ENCODE peak calls at places on chromosomes 12 and 14, in six cellular contexts. J, Z, N, D, H and R are unnamed samples.

GRCh38 chr14:67505254-67505653 is 16.7 kb upstream of the TMEM229B start:
- DNase-seq in J (no peak), Z (no peak), N (no peak), D (no peak), H (no peak), R (no peak)

GRCh38 chr14:100841445-100842403 is 15.8 kb downstream of the MEG3 start:
- DNase-seq in J (peak; percentile 34), Z (no peak), N (no peak), D (no peak), H (peak; percentile 44), R (no peak)

GRCh38 chr12:85509857-85510256 is 229.8 kb downstream of the ALX1 start:
- DNase-seq in J (no peak), Z (peak; percentile 41), N (no peak), D (peak; percentile 75), H (no peak), R (no peak)

GRCh38 chr12:114679452-114679875 is 4.5 kb downstream of the TBX3 start:
- DNase-seq in J (no peak), Z (no peak), N (no peak), D (peak; percentile 80), H (no peak), R (no peak)

GRCh38 chr14:94401083-94401482 is 12.7 kb upstream of the SERPINA1 start:
- DNase-seq in J (no peak), Z (no peak), N (no peak), D (no peak), H (no peak), R (no peak)

GRCh38 chr14:75374911-75375310 is 52.9 kb upstream of the JDP2 start:
- DNase-seq in J (no peak), Z (no peak), N (no peak), D (no peak), H (no peak), R (no peak)

GRCh38 chr12:68559984-68560822 is 50.5 kb upstream of the RAP1B start:
- DNase-seq in J (no peak), Z (no peak), N (no peak), D (peak; percentile 73), H (peak; percentile 68), R (peak; percentile 21)

GRCh38 chr12:102879-103168 is 36.3 kb downstream of the IQSEC3 start:
- DNase-seq in J (no peak), Z (no peak), N (no peak), D (no peak), H (no peak), R (no peak)

GRCh38 chr12:4120316-4120920 is 153.1 kb upstream of the CCND2 start:
- DNase-seq in J (no peak), Z (no peak), N (no peak), D (no peak), H (no peak), R (peak; percentile 10)

GRCh38 chr12:117470804-117471203 is 109.4 kb upstream of the NOS1 start:
- DNase-seq in J (no peak), Z (no peak), N (no peak), D (peak; percentile 64), H (no peak), R (no peak)

GRCh38 chr12:108457006-108457733 is 57.9 kb upstream of the FICD start:
- DNase-seq in J (no peak), Z (peak; percentile 65), N (peak; percentile 9), D (peak; percentile 79), H (no peak), R (no peak)

GRCh38 chr14:28020112-28020511 is 746.5 kb upstream of the FOXG1 start:
- DNase-seq in J (no peak), Z (no peak), N (no peak), D (no peak), H (no peak), R (no peak)

GRCh38 chr14:60222820-60223219 is 26.2 kb upstream of the PPM1A start:
- DNase-seq in J (peak; percentile 43), Z (no peak), N (peak; percentile 97), D (no peak), H (peak; percentile 81), R (no peak)

GRCh38 chr12:4197922-4198763 is 75.4 kb upstream of the CCND2 start:
- DNase-seq in J (no peak), Z (no peak), N (no peak), D (no peak), H (no peak), R (no peak)

GRCh38 chr12:130547480-130548155 is 168.5 kb downstream of the RIMBP2 start:
- DNase-seq in J (no peak), Z (no peak), N (no peak), D (no peak), H (no peak), R (no peak)

GRCh38 chr12:70891059-70891632 is 29.4 kb downstream of the PTPRR start:
- DNase-seq in J (no peak), Z (no peak), N (no peak), D (no peak), H (no peak), R (no peak)

GRCh38 chr14:59787045-59787674 is 83.4 kb downstream of the RTN1 start:
- DNase-seq in J (no peak), Z (no peak), N (no peak), D (peak; percentile 67), H (no peak), R (no peak)

GRCh38 chr12:68097386-68097785 is 62.2 kb downstream of the IFNG start:
- DNase-seq in J (no peak), Z (no peak), N (no peak), D (no peak), H (no peak), R (no peak)

GRCh38 chr12:34600592-34601462 is 578.5 kb downstream of the ALG10 start:
- DNase-seq in J (peak; percentile 26), Z (no peak), N (no peak), D (no peak), H (peak; percentile 24), R (no peak)

GRCh38 chr14:70916776-70917175 is 9.5 kb downstream of the PCNX1 start:
- DNase-seq in J (no peak), Z (no peak), N (no peak), D (no peak), H (no peak), R (no peak)

GRCh38 chr14:70919774-70920173 is 12.5 kb downstream of the PCNX1 start:
- DNase-seq in J (no peak), Z (no peak), N (peak; percentile 25), D (no peak), H (no peak), R (no peak)

GRCh38 chr14:70921669-70922068 is 14.4 kb downstream of the PCNX1 start:
- DNase-seq in J (no peak), Z (no peak), N (no peak), D (no peak), H (no peak), R (no peak)

GRCh38 chr14:70917633-70918032 is 10.4 kb downstream of the PCNX1 start:
- DNase-seq in J (no peak), Z (no peak), N (no peak), D (no peak), H (no peak), R (no peak)

GRCh38 chr14:70920608-70921007 is 13.3 kb downstream of the PCNX1 start:
- DNase-seq in J (no peak), Z (no peak), N (no peak), D (no peak), H (no peak), R (no peak)
- H3K4me1 ChIP-seq in J (no peaks in the 10 kb centered on the region), Z (no peaks in the 10 kb centered on the region), N (peaks cover 10% of the 10 kb centered on the region), D (no peaks in the 10 kb centered on the region), H (peaks cover 3% of the 10 kb centered on the region), R (no peaks in the 10 kb centered on the region)

GRCh38 chr12:65656156-65656885 is 168.0 kb upstream of the HMGA2 start:
- DNase-seq in J (no peak), Z (no peak), N (no peak), D (no peak), H (no peak), R (no peak)

GRCh38 chr12:65654230-65654629 is 170.1 kb upstream of the HMGA2 start:
- DNase-seq in J (no peak), Z (no peak), N (peak; percentile 29), D (no peak), H (no peak), R (no peak)

GRCh38 chr12:65651060-65651459 is 173.2 kb upstream of the HMGA2 start:
- DNase-seq in J (no peak), Z (no peak), N (no peak), D (no peak), H (no peak), R (no peak)

GRCh38 chr12:65655074-65655493 is 169.2 kb upstream of the HMGA2 start:
- DNase-seq in J (no peak), Z (no peak), N (no peak), D (no peak), H (no peak), R (no peak)

DNA sequence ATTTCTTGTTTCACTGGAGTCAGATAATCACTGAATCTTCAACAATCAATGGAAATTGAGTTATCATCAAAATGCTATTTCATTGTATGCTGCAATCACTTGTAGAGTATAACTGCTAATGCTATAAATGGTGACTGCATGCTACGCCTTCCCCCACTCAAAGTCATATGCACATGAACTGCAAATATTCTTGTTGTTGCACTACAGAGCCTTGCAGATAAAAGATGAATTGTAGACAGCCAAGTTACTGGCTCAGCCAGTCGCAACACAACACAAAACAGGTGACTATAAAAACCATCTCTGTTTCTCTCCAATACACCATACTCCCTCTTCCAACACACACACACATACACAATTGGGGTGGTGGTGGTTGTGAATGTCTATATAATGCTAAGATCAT is 171.0 kb upstream of the HMGA2 start:
- DNase-seq in J (no peak), Z (no peak), N (no peak), D (no peak), H (no peak), R (no peak)
- H3K4me1 ChIP-seq in J (peaks cover 8% of the 10 kb centered on the region), Z (no peaks in the 10 kb centered on the region), N (no peaks in the 10 kb centered on the region), D (no peaks in the 10 kb centered on the region), H (no peaks in the 10 kb centered on the region), R (no peaks in the 10 kb centered on the region)

DNA sequence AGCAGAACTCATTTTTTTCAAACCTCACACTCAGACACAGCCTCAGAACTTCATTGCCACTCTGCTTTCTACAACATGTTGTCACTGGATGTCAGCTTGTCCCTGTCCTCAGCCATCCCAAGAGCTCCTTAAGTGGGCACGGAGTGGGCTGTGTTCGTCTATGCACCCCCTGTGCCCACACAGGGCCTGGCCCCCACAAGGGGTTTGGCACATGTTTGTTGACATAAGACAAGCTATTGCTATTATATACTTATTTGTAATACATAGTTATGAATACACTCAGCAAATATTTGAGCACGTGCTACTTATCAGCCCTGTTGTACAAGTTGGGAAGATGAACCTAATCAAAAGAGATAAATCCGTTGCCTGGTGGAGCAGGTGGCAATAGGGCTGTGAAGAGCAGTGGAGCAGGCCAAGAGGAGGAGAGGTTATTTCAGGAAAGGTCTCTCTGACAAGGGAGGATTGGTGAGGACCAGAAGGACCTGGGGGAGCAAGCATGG is 4.3 kb upstream of the BDKRB1 start:
- DNase-seq in J (no peak), Z (no peak), N (no peak), D (no peak), H (no peak), R (no peak)
- H3K4me1 ChIP-seq in J (no peaks in the 10 kb centered on the region), Z (no peaks in the 10 kb centered on the region), N (no peaks in the 10 kb centered on the region), D (no peaks in the 10 kb centered on the region), H (no peaks in the 10 kb centered on the region), R (no peaks in the 10 kb centered on the region)

GRCh38 chr12:7112041-7112440 is 3.0 kb upstream of the C1RL start:
- DNase-seq in J (no peak), Z (no peak), N (no peak), D (no peak), H (no peak), R (no peak)

GRCh38 chr12:7108928-7109920 is at the start of gene C1RL:
- DNase-seq in J (peak; percentile 89), Z (peak; percentile 66), N (peak; percentile 92), D (peak; percentile 99), H (peak; percentile 96), R (peak; percentile 96)

GRCh38 chr12:7113389-7113871 is 4.4 kb upstream of the C1RL start:
- DNase-seq in J (no peak), Z (peak; percentile 56), N (peak; percentile 35), D (peak; percentile 71), H (peak; percentile 31), R (no peak)

GRCh38 chr12:7108042-7108927 is 729 bp downstream of the C1RL start:
- DNase-seq in J (peak; percentile 94), Z (peak; percentile 91), N (peak; percentile 75), D (peak; percentile 90), H (peak; percentile 90), R (peak; percentile 80)

GRCh38 chr12:7110661-7111060 is 1.6 kb upstream of the C1RL start:
- DNase-seq in J (peak; percentile 25), Z (no peak), N (no peak), D (no peak), H (no peak), R (no peak)
- H3K4me1 ChIP-seq in J (peaks cover 13% of the 10 kb centered on the region), Z (peaks cover 15% of the 10 kb centered on the region), N (peaks cover 5% of the 10 kb centered on the region), D (no peaks in the 10 kb centered on the region), H (peaks cover 2% of the 10 kb centered on the region), R (peaks cover 6% of the 10 kb centered on the region)